ENCODE peak calls at places on chromosomes 4 and X, in six cellular contexts. R, G, F, B, Z and S are unnamed samples.

GRCh38 chr4:183426507-183426906 is 17.9 kb upstream of the CDKN2AIP start:
- DNase-seq in R (no peak), G (no peak), F (no peak), B (no peak), Z (no peak), S (no peak)

GRCh38 chrX:8738588-8739189 is 6.8 kb upstream of the ANOS1 start:
- DNase-seq in R (peak), G (no peak), F (peak), B (peak), Z (no peak), S (peak)

GRCh38 chrX:43655961-43656494 is at the start of gene MAOA:
- DNase-seq in R (peak), G (peak), F (peak), B (peak), Z (peak), S (peak)

GRCh38 chrX:124860736-124861135 is 458.9 kb upstream of the TEX13C start:
- DNase-seq in R (no peak), G (no peak), F (no peak), B (peak), Z (no peak), S (no peak)

GRCh38 chrX:119479845-119480244 is 11.6 kb downstream of the SLC25A5 start:
- DNase-seq in R (no peak), G (no peak), F (no peak), B (no peak), Z (no peak), S (no peak)

GRCh38 chrX:100089724-100090123 is 320.3 kb downstream of the PCDH19 start:
- DNase-seq in R (no peak), G (no peak), F (no peak), B (no peak), Z (no peak), S (no peak)

GRCh38 chr4:53780736-53781400 is 189.6 kb upstream of the LNX1 start:
- DNase-seq in R (no peak), G (no peak), F (no peak), B (no peak), Z (no peak), S (no peak)

GRCh38 chr4:156829194-156829593 is 142.4 kb downstream of the PDGFC start:
- DNase-seq in R (no peak), G (no peak), F (no peak), B (no peak), Z (no peak), S (no peak)

GRCh38 chr4:112982677-112983076 is 66.8 kb upstream of the ANK2 start:
- DNase-seq in R (no peak), G (no peak), F (no peak), B (no peak), Z (no peak), S (no peak)

GRCh38 chrX:38732866-38733265 is 68.4 kb upstream of the MID1IP1 start:
- DNase-seq in R (no peak), G (no peak), F (no peak), B (no peak), Z (no peak), S (no peak)

GRCh38 chr4:124092101-124093057 is 620.2 kb downstream of the ANKRD50 start:
- DNase-seq in R (no peak), G (no peak), F (no peak), B (no peak), Z (no peak), S (no peak)

GRCh38 chrX:45240334-45240733 is 39.7 kb upstream of the DIPK2B start:
- DNase-seq in R (no peak), G (no peak), F (no peak), B (no peak), Z (no peak), S (no peak)

GRCh38 chr4:184815046-184815877 is 10.5 kb downstream of the ACSL1 start:
- DNase-seq in R (peak), G (peak), F (peak), B (peak), Z (peak), S (peak)

GRCh38 chr4:168558587-168558986 is 61.7 kb downstream of the PALLD start:
- DNase-seq in R (no peak), G (no peak), F (no peak), B (no peak), Z (peak), S (no peak)